ENCODE peak calls at places on chromosomes 2 and 18, in eight cellular contexts. F, N, A, C, X, E, Z and K are unnamed samples.

GRCh38 chr2:176118606-176119370 is 2.2 kb downstream of the HOXD10 start:
- DNase-seq in X (peak), E (peak), A (peak), N (no peak), F (no peak), Z (peak), C (no peak), K (no peak)

GRCh38 chr2:184875911-184876310 is 277.6 kb downstream of the ZNF804A start:
- DNase-seq in N (no peak), F (no peak), Z (no peak), E (no peak), A (no peak), C (no peak), X (no peak), K (no peak)

GRCh38 chr18:46152808-46153617 is 48.8 kb downstream of the HAUS1 start:
- DNase-seq in C (peak), N (peak), F (no peak), Z (no peak), X (peak), A (no peak), E (no peak), K (no peak)

GRCh38 chr2:88059979-88060906 is 4.7 kb upstream of the KRCC1 start:
- DNase-seq in F (no peak), E (no peak), X (peak), C (no peak), Z (no peak), N (peak), A (no peak), K (no peak)

GRCh38 chr2:20326163-20326780 is 24.4 kb downstream of the PUM2 start:
- DNase-seq in N (peak), A (no peak), Z (no peak), C (no peak), X (peak), F (no peak), E (no peak), K (no peak)

GRCh38 chr18:59268722-59269562 is 4.3 kb downstream of the RAX start:
- DNase-seq in C (peak), A (no peak), F (peak), N (no peak), X (peak), Z (peak), E (no peak), K (no peak)

GRCh38 chr2:216354236-216354788 is 18.0 kb downstream of the MARCHF4 start:
- DNase-seq in E (no peak), A (no peak), N (no peak), F (no peak), Z (no peak), X (no peak), C (no peak), K (no peak)

GRCh38 chr2:95061119-95061512 is 35.6 kb downstream of the MAL start:
- DNase-seq in C (no peak), E (no peak), Z (no peak), A (peak), F (no peak), X (no peak), N (no peak), K (no peak)

GRCh38 chr18:8426401-8426800 is 182.8 kb upstream of the RAB12 start:
- DNase-seq in Z (no peak), F (no peak), C (no peak), A (no peak), N (no peak), E (no peak), X (peak), K (no peak)

GRCh38 chr2:65566617-65567016 is 134.2 kb upstream of the SPRED2 start:
- DNase-seq in X (no peak), C (no peak), A (no peak), Z (no peak), F (no peak), N (peak), E (no peak), K (no peak)

GRCh38 chr2:127669056-127669455 is 6.3 kb downstream of the LIMS2 start:
- DNase-seq in C (no peak), F (no peak), Z (no peak), X (no peak), N (no peak), E (no peak), A (no peak), K (no peak)

GRCh38 chr18:21955757-21956652 is 213.4 kb upstream of the GATA6 start:
- DNase-seq in A (peak), C (peak), X (peak), E (peak), F (peak), Z (peak), N (peak), K (peak)

GRCh38 chr2:156593011-156593921 is 157.1 kb downstream of the GPD2 start:
- DNase-seq in A (no peak), F (no peak), N (no peak), C (no peak), X (no peak), Z (no peak), E (no peak), K (no peak)

GRCh38 chr2:44130441-44130840 is 38.2 kb upstream of the PPM1B start:
- DNase-seq in F (no peak), N (peak), E (no peak), X (no peak), A (no peak), Z (no peak), C (no peak), K (no peak)

DNA sequence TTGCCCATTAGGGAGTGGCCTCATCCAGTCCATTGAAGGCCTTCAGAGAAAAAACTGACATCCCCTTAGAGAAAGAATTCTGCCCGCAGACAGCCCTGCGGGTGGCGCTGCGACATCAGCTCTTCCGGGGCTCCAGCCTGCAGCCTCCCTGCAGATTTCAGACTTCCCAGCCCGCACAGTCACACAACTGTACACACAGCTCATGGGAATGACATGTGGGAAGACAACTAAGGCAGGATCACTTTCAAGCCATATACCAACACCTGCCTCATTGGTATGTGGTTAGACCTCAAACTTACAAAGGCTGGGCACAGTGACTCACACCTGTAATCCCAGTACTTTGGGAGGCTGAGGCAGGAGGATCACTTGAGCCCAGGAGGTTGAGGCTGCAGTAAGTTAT is 24.8 kb upstream of the TUBB6 start:
- DNase-seq in A (no peak), C (no peak), E (no peak), Z (no peak), F (no peak), N (peak), X (no peak), K (no peak)
- TF ChIP-seq CTCF in A (no peak), C (no peak), E (no peak), Z (no peak), F (no peak), N (peak), X (no peak), K (no peak)

DNA sequence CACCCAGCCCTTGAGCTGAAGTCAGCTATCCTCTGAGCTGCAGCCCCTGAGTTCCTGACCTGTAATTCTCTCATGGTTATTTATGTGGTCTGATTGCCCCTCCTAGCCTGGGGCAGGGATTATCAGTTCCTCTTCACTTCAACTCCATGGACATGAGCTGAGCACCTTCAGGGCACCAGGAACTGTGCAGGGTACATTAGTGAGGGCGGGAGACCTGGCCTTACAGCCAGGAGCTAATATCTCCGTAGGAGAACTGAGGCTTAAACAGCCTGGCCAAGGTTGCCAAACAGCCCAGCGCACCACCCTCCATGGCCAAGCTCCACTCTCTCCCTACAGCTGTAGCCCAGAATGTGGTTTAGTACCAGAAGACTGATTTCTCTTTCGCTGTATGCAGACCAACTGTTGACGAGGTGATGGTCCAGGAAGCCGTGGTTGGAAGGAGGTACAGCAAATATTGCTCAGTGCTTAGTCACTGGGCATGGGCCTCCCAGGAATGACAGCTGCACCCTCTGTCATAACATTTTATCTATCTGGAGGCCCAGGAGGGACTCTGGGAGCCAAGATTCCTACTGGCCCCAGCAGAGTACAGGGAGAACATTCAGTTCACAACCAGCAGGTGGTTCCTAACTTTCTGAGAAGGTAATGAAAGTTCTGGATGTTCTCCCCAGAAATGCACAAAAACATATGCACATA is 228.7 kb upstream of the SIX2 start:
- DNase-seq in A (no peak), E (no peak), F (peak), N (peak), X (no peak), Z (no peak), C (no peak), K (no peak)
- TF ChIP-seq CTCF in A (no peak), E (no peak), F (peak), N (peak), X (no peak), Z (no peak), C (no peak), K (no peak)

GRCh38 chr2:172783091-172783898 is 47.6 kb downstream of the RAPGEF4 start:
- DNase-seq in X (peak), F (no peak), E (no peak), C (no peak), A (no peak), N (peak), Z (no peak), K (peak)
- TF ChIP-seq CTCF in X (no peak), F (peak), E (no peak), C (no peak), A (no peak), N (peak), Z (no peak), K (no peak)

GRCh38 chr2:170968205-170969003 is 39.4 kb downstream of the GORASP2 start:
- DNase-seq in C (no peak), N (no peak), X (no peak), Z (no peak), E (no peak), A (no peak), F (no peak), K (no peak)

GRCh38 chr2:170965446-170966225 is 36.6 kb downstream of the GORASP2 start:
- DNase-seq in E (no peak), A (no peak), F (no peak), Z (no peak), C (no peak), N (peak), X (no peak), K (no peak)

GRCh38 chr2:170967553-170967952 is 38.5 kb downstream of the GORASP2 start:
- DNase-seq in A (no peak), X (no peak), Z (no peak), E (no peak), C (no peak), N (no peak), F (no peak), K (no peak)

GRCh38 chr2:170969030-170969429 is 40.0 kb downstream of the GORASP2 start:
- DNase-seq in F (no peak), X (no peak), A (no peak), Z (no peak), E (no peak), N (no peak), C (no peak), K (no peak)

DNA sequence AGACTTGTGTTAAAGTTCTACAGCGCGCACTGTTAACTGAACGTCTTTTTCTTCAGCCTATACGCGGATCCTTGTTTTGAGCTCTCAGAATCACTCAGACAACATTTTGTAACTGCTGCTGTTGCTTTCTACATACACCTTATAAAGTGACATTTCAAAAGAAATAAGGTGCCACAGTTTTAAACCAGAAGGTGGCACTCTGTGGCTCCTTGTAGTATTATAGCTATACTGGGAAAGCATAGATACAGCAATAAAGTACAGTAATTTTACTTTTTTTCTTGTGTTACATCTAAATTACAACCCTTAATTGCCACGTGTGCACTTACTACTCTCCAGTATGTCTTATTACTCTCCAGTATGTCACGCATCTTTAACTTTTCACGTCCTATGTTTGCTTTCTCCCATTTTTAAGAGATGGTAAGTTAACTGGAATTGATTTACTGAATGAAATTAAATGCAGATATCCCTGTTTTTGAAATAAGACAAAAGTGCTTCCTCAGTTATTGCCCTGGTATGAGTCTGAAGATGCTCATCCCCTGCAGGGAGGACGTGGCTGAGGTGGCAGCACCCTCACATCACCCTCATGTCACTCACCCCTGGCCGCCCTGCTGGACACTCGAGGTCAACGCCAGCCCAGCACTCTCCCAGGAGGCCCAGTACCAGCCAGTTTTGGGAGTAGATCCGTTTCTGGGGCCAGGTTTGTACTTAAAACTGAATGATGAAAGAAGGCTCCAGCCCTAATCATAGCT is 37.8 kb downstream of the GORASP2 start:
- DNase-seq in X (peak), Z (no peak), E (no peak), F (no peak), C (no peak), N (no peak), A (no peak), K (no peak)
- TF ChIP-seq CTCF in X (peak), Z (no peak), E (no peak), F (no peak), C (no peak), N (peak), A (no peak), K (no peak)